ENCODE peak calls at places on chromosomes 6 and 20, in eight cellular contexts. P, E, J, R, O, A, K and S are unnamed samples.

GRCh38 chr20:47888351-47888750 is 103.1 kb upstream of the SULF2 start:
- DNase-seq in O (no peak), J (no peak), P (no peak), A (no peak), E (no peak), R (no peak), K (peak), S (no peak)

GRCh38 chr20:11426938-11427337 is 490.8 kb upstream of the BTBD3 start:
- DNase-seq in O (no peak), E (no peak), K (no peak), R (no peak), J (no peak), A (no peak), P (no peak), S (no peak)

GRCh38 chr6:111894272-111894671 is 21.0 kb upstream of the FYN start:
- DNase-seq in K (no peak), P (no peak), O (peak), E (no peak), A (no peak), J (no peak), R (no peak), S (no peak)

GRCh38 chr6:6713660-6714446 is 125.3 kb downstream of the LY86 start:
- DNase-seq in K (no peak), R (no peak), A (peak), O (peak), J (no peak), P (no peak), E (no peak), S (no peak)

GRCh38 chr20:46828471-46828870 is 66.2 kb upstream of the EYA2 start:
- DNase-seq in P (no peak), R (no peak), E (no peak), A (no peak), O (peak), J (no peak), K (no peak), S (no peak)

GRCh38 chr20:23270427-23270911 is 80.1 kb upstream of the NXT1 start:
- DNase-seq in R (no peak), E (no peak), O (peak), J (peak), K (no peak), P (no peak), A (no peak), S (no peak)

GRCh38 chr6:111709615-111710398 is 104.1 kb upstream of the TRAF3IP2 start:
- DNase-seq in R (no peak), O (peak), P (peak), A (no peak), J (peak), K (no peak), E (peak), S (no peak)

GRCh38 chr6:45115696-45116095 is 212.4 kb upstream of the RUNX2 start:
- DNase-seq in O (peak), E (no peak), J (no peak), R (no peak), A (no peak), P (no peak), K (no peak), S (no peak)

GRCh38 chr20:4811661-4812181 is 90.0 kb downstream of the PRND start:
- DNase-seq in P (no peak), R (no peak), K (peak), O (no peak), E (peak), J (peak), A (peak), S (peak)

GRCh38 chr6:56101141-56101553 is 146.2 kb downstream of the COL21A1 start:
- DNase-seq in A (peak), R (no peak), J (no peak), E (no peak), O (peak), P (peak), K (no peak), S (no peak)

GRCh38 chr6:82006027-82006738 is 241.4 kb downstream of the IBTK start:
- DNase-seq in A (peak), R (no peak), E (no peak), O (peak), P (no peak), K (no peak), J (no peak), S (no peak)

GRCh38 chr6:37303891-37304503 is 46.1 kb upstream of the TMEM217 start:
- DNase-seq in P (no peak), O (peak), R (no peak), E (no peak), A (no peak), J (no peak), K (no peak), S (no peak)

GRCh38 chr6:138692058-138692977 is 81.3 kb upstream of the CCDC28A start:
- DNase-seq in O (peak), J (peak), A (peak), E (peak), R (peak), P (no peak), K (peak), S (no peak)

GRCh38 chr6:10396775-10397174 is 18.1 kb downstream of the TFAP2A start:
- DNase-seq in R (no peak), P (no peak), J (no peak), K (no peak), A (no peak), O (no peak), E (no peak), S (no peak)

GRCh38 chr20:8635837-8636236 is 433.1 kb upstream of the PLCB4 start:
- DNase-seq in A (no peak), K (no peak), P (no peak), J (no peak), E (no peak), R (no peak), O (no peak), S (no peak)

GRCh38 chr6:38137609-38138008 is 318.1 kb downstream of the ZFAND3 start:
- DNase-seq in O (no peak), J (no peak), P (no peak), R (no peak), K (no peak), E (no peak), A (no peak), S (no peak)

GRCh38 chr6:166024252-166024651 is 143.4 kb downstream of the TBXT start:
- DNase-seq in O (no peak), P (no peak), A (no peak), K (no peak), R (no peak), J (no peak), E (no peak), S (no peak)

GRCh38 chr6:44268095-44268628 is 2.1 kb upstream of the TMEM151B start:
- DNase-seq in J (no peak), A (no peak), R (no peak), E (peak), O (peak), K (no peak), P (no peak), S (no peak)

GRCh38 chr20:33433875-33434274 is 9.7 kb downstream of the SNTA1 start:
- DNase-seq in E (no peak), O (no peak), R (no peak), A (no peak), P (no peak), K (no peak), J (no peak), S (no peak)

GRCh38 chr20:31274441-31274840 is 17.0 kb downstream of the DEFB115 start:
- DNase-seq in K (no peak), A (peak), P (no peak), E (no peak), R (no peak), O (no peak), J (no peak), S (no peak)

GRCh38 chr20:34475979-34476736 is 40.1 kb upstream of the DYNLRB1 start:
- DNase-seq in E (peak), A (peak), P (no peak), J (no peak), K (peak), O (peak), R (no peak), S (no peak)

GRCh38 chr6:38572186-38572813 is 67.4 kb downstream of the BTBD9 start:
- DNase-seq in E (no peak), K (no peak), P (no peak), J (no peak), A (no peak), O (no peak), R (no peak), S (no peak)

GRCh38 chr6:24428615-24429014 is 25.9 kb downstream of the MRS2 start:
- DNase-seq in P (no peak), R (no peak), A (no peak), E (no peak), K (no peak), J (no peak), O (peak), S (no peak)

GRCh38 chr6:47134476-47135189 is 92.5 kb upstream of the ADGRF1 start:
- DNase-seq in J (no peak), E (no peak), O (peak), A (no peak), K (no peak), P (peak), R (no peak), S (no peak)

GRCh38 chr6:131949909-131950766 is 1.0 kb downstream of the CCN2 start:
- DNase-seq in E (peak), R (peak), P (peak), A (peak), J (peak), O (peak), K (peak), S (no peak)

GRCh38 chr6:34015576-34015975 is 130.3 kb downstream of the GRM4 start:
- DNase-seq in O (peak), J (no peak), A (no peak), R (no peak), K (no peak), E (no peak), P (no peak), S (no peak)

GRCh38 chr6:95574811-95575210 is 2.5 kb upstream of the MANEA start:
- DNase-seq in P (no peak), J (no peak), R (no peak), A (no peak), K (no peak), E (no peak), O (peak), S (no peak)

GRCh38 chr6:13908955-13909381 is 15.8 kb upstream of the RNF182 start:
- DNase-seq in E (peak), J (no peak), A (no peak), P (no peak), O (peak), K (no peak), R (no peak), S (no peak)

GRCh38 chr20:63538204-63539091 is 1.3 kb upstream of the PTK6 start:
- DNase-seq in E (peak), K (peak), R (no peak), A (no peak), J (no peak), O (no peak), P (no peak), S (no peak)

GRCh38 chr6:101686653-101687052 is 293.1 kb downstream of the GRIK2 start:
- DNase-seq in J (no peak), O (no peak), E (no peak), K (no peak), R (no peak), A (no peak), P (no peak), S (no peak)

GRCh38 chr6:39128106-39128505 is 13.1 kb upstream of the SAYSD1 start:
- DNase-seq in K (no peak), J (no peak), P (no peak), R (no peak), O (peak), E (no peak), A (no peak), S (no peak)

GRCh38 chr20:15039088-15039762 is 701.8 kb upstream of the FLRT3 start:
- DNase-seq in R (no peak), E (no peak), P (no peak), K (no peak), O (no peak), A (no peak), J (no peak), S (no peak)

GRCh38 chr6:1575213-1576041 is 34.3 kb upstream of the FOXC1 start:
- DNase-seq in E (peak), O (peak), R (no peak), P (no peak), J (no peak), K (no peak), A (no peak), S (no peak)

GRCh38 chr20:14986026-14986655 is 648.7 kb upstream of the FLRT3 start:
- DNase-seq in J (no peak), K (peak), O (no peak), E (peak), A (no peak), R (no peak), P (no peak), S (no peak)

GRCh38 chr20:33291830-33292355 is 8.9 kb downstream of the BPIFB1 start:
- DNase-seq in A (peak), R (no peak), J (no peak), E (peak), P (peak), K (peak), O (peak), S (no peak)

GRCh38 chr6:157135691-157136090 is 187.6 kb downstream of the TMEM242 start:
- DNase-seq in K (no peak), P (no peak), R (no peak), E (no peak), O (peak), A (no peak), J (no peak), S (no peak)

GRCh38 chr6:139037490-139037889 is 8.9 kb downstream of the ABRACL start:
- DNase-seq in K (no peak), J (no peak), E (no peak), O (peak), R (no peak), A (no peak), P (no peak), S (no peak)

GRCh38 chr6:6679633-6680032 is 91.1 kb downstream of the LY86 start:
- DNase-seq in J (peak), P (no peak), O (no peak), A (peak), R (no peak), K (no peak), E (no peak), S (no peak)

GRCh38 chr6:96899019-96899418 is 1.3 kb upstream of the NDUFAF4 start:
- DNase-seq in O (peak), R (no peak), P (peak), A (no peak), J (no peak), K (no peak), E (peak), S (no peak)
- H3K4me3 ChIP-seq in O (no peak), R (peak), P (no peak), A (no peak), J (no peak), K (peak), E (no peak), S (peak)

GRCh38 chr6:167797079-167797870 is 29.4 kb upstream of the AFDN start:
- DNase-seq in E (no peak), A (peak), P (no peak), O (no peak), R (no peak), K (no peak), J (peak), S (no peak)

GRCh38 chr6:167795321-167795811 is 31.3 kb upstream of the AFDN start:
- DNase-seq in J (peak), O (no peak), K (no peak), E (no peak), P (no peak), A (peak), R (no peak), S (no peak)

GRCh38 chr6:167795874-167796667 is 30.6 kb upstream of the AFDN start:
- DNase-seq in O (no peak), R (no peak), J (peak), A (peak), P (no peak), E (peak), K (no peak), S (no peak)

GRCh38 chr6:167797871-167798265 is 28.8 kb upstream of the AFDN start:
- DNase-seq in A (no peak), P (no peak), R (no peak), E (no peak), J (peak), K (no peak), O (no peak), S (no peak)

DNA sequence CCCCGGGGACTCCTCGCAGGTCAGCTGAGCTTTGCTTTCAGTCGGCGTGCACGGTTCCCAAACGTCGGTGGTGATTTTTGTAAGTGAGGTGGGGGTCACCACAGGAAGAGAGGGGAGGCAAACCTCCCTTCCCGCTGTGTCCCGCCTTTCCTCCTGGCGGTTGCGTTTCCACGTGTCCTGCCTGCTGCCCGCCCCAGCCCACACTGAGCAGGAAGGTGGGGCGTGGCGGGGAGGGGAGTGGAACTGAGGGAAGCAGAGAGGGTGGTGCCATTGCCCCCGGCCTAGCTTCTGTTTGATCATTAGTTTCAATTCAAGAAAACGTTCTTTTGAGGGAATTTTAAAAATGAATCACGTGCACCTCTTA is 30.1 kb upstream of the AFDN start:
- DNase-seq in P (no peak), O (no peak), R (no peak), K (no peak), A (peak), E (no peak), J (no peak), S (no peak)
- H3K4me3 ChIP-seq in P (no peak), O (peak), R (peak), K (peak), A (peak), E (no peak), J (no peak), S (peak)

GRCh38 chr6:98847392-98847766 is 13.0 kb downstream of the POU3F2 start:
- DNase-seq in K (no peak), P (no peak), E (no peak), J (no peak), R (no peak), A (no peak), O (no peak), S (no peak)
- H3K4me3 ChIP-seq in K (no peak), P (no peak), E (no peak), J (no peak), R (no peak), A (no peak), O (no peak), S (no peak)

DNA sequence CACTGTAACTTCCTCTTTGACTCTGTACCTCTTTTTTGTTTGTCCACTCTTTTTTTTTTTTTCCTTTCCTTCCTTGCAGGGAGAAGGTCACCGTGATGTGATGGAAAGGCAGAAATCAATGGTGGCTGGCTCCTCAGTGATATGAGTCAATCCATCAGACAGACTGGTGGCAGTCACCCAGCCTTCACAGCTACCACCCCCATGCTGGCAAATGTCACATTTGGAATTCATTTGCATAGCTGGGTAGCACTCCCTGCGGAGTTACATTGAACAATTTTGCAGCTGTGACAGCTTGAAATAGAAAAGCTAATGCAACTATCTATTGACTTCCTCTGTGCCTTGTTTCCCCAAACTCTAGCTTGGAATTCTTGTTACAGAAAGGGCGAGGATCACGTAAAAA is 668.5 kb downstream of the C6orf118 start:
- DNase-seq in R (no peak), A (no peak), K (no peak), E (no peak), P (no peak), J (no peak), O (no peak), S (no peak)
- H3K4me3 ChIP-seq in R (no peak), A (no peak), K (no peak), E (no peak), P (no peak), J (no peak), O (no peak), S (no peak)